ENCODE peak calls at places on chromosomes 13 and 19, in ten cellular contexts. L, N, W, K, V, J, P, M, T and U are unnamed samples.

GRCh38 chr13:51044023-51044665 is 66.9 kb downstream of the C13orf42 start:
- DNase-seq in W (no peak), L (no peak), V (no peak), J (no peak), K (no peak), P (no peak), N (no peak), T (no peak), M (no peak), U (no peak)

GRCh38 chr19:51632126-51632525 is 1.9 kb upstream of the SIGLEC5 start:
- DNase-seq in W (no peak), P (no peak), N (no peak), K (no peak), T (no peak), L (no peak), V (no peak), M (no peak), J (no peak), U (no peak)

GRCh38 chr13:112194579-112194978 is 127.6 kb downstream of the SOX1 start:
- DNase-seq in M (no peak), T (no peak), J (no peak), N (no peak), K (no peak), P (no peak), V (no peak), L (no peak), W (no peak), U (no peak)

GRCh38 chr13:51057001-51057400 is 54.1 kb downstream of the C13orf42 start:
- DNase-seq in N (no peak), T (no peak), K (no peak), W (no peak), V (no peak), M (no peak), L (no peak), J (no peak), P (no peak), U (no peak)

GRCh38 chr19:18559685-18560084 is 2.0 kb downstream of the KXD1 start:
- DNase-seq in J (no peak), L (no peak), V (no peak), K (no peak), P (no peak), M (no peak), T (no peak), N (no peak), W (no peak), U (no peak)

GRCh38 chr13:114112826-114113322 is 19.5 kb downstream of the RASA3 start:
- DNase-seq in N (no peak), V (peak; percentile 24), L (no peak), T (no peak), J (no peak), P (no peak), K (peak; percentile 5), M (no peak), W (no peak), U (no peak)

GRCh38 chr19:28424662-28425430 is 788.1 kb downstream of the UQCRFS1 start:
- DNase-seq in V (no peak), N (no peak), J (no peak), L (no peak), T (no peak), M (no peak), W (no peak), K (no peak), P (no peak), U (no peak)

GRCh38 chr13:98300956-98301641 is 124.0 kb upstream of the RNF113B start:
- DNase-seq in N (no peak), L (peak; percentile 63), M (no peak), V (no peak), K (no peak), P (no peak), W (peak; percentile 30), T (no peak), J (no peak), U (peak; percentile 37)

GRCh38 chr19:58569943-58570670 is 3.0 kb downstream of the MZF1 start:
- DNase-seq in J (no peak), N (peak; percentile 47), M (no peak), V (peak; percentile 25), L (no peak), W (no peak), K (peak; percentile 15), P (no peak), T (peak; percentile 33), U (no peak)

GRCh38 chr19:31943305-31943704 is 402.1 kb upstream of the ZNF507 start:
- DNase-seq in L (no peak), N (no peak), P (no peak), M (no peak), K (no peak), V (no peak), J (no peak), T (no peak), W (no peak), U (no peak)

GRCh38 chr13:101490400-101491015 is 38.0 kb downstream of the ITGBL1 start:
- DNase-seq in W (no peak), P (no peak), J (no peak), N (no peak), K (no peak), L (peak; percentile 54), T (no peak), M (peak; percentile 16), V (no peak), U (no peak)

GRCh38 chr19:9945319-9945966 is 9.1 kb upstream of the OLFM2 start:
- DNase-seq in W (no peak), L (peak; percentile 98), T (peak; percentile 73), M (peak; percentile 26), N (peak; percentile 84), J (peak; percentile 58), V (peak; percentile 92), P (no peak), K (peak; percentile 89), U (peak; percentile 60)

GRCh38 chr19:41746593-41747227 is 8.6 kb upstream of the CEACAM6 start:
- DNase-seq in N (peak; percentile 55), V (no peak), J (peak; percentile 9), K (no peak), M (peak; percentile 57), L (peak; percentile 55), T (peak; percentile 79), W (peak; percentile 84), P (peak; percentile 23), U (peak; percentile 37)

GRCh38 chr19:33177417-33177976 is 16.6 kb upstream of the LRP3 start:
- DNase-seq in N (no peak), P (no peak), K (no peak), J (peak; percentile 87), V (no peak), L (no peak), T (no peak), M (peak; percentile 50), W (no peak), U (no peak)

GRCh38 chr19:23779645-23780044 is 21.0 kb upstream of the ZNF681 start:
- DNase-seq in T (no peak), N (no peak), L (no peak), V (no peak), K (no peak), P (no peak), J (no peak), M (no peak), W (no peak), U (no peak)

GRCh38 chr19:2495130-2495641 is 19.3 kb downstream of the GADD45B start:
- DNase-seq in J (no peak), N (no peak), P (no peak), M (peak; percentile 67), T (peak; percentile 91), K (peak; percentile 80), V (peak; percentile 94), L (peak; percentile 66), W (no peak), U (no peak)

GRCh38 chr13:40812102-40812501 is 22.7 kb downstream of the SLC25A15 start:
- DNase-seq in T (no peak), L (no peak), K (no peak), W (no peak), P (no peak), M (no peak), N (no peak), V (no peak), J (no peak), U (no peak)

GRCh38 chr13:33261426-33262068 is 24.0 kb downstream of the STARD13 start:
- DNase-seq in L (no peak), M (no peak), K (no peak), P (no peak), W (no peak), N (peak; percentile 66), V (no peak), T (no peak), J (no peak), U (peak; percentile 86)

GRCh38 chr19:43633520-43633919 is 6.1 kb downstream of the CADM4 start:
- DNase-seq in V (no peak), N (no peak), K (no peak), J (no peak), P (no peak), W (no peak), T (no peak), M (no peak), L (no peak), U (no peak)

GRCh38 chr13:40187324-40187795 is 479.1 kb downstream of the FOXO1 start:
- DNase-seq in P (peak; percentile 30), T (peak; percentile 88), J (no peak), V (no peak), M (no peak), K (no peak), W (no peak), N (no peak), L (no peak), U (no peak)

GRCh38 chr19:42291437-42291815 is 10.5 kb upstream of the PRR19 start:
- DNase-seq in V (no peak), N (no peak), J (no peak), T (no peak), K (no peak), P (no peak), L (no peak), M (no peak), W (no peak), U (no peak)

GRCh38 chr19:46533085-46534081 is 37.7 kb upstream of the PNMA8B start:
- DNase-seq in V (no peak), K (no peak), N (peak; percentile 77), M (no peak), L (no peak), T (no peak), P (no peak), W (no peak), J (no peak), U (peak; percentile 46)

GRCh38 chr13:27309401-27309958 is 38.9 kb downstream of the RASL11A start:
- DNase-seq in L (no peak), P (no peak), J (no peak), W (no peak), K (no peak), M (no peak), T (no peak), N (no peak), V (no peak), U (no peak)

GRCh38 chr19:45078390-45079062 is 534 bp upstream of the GEMIN7 start:
- DNase-seq in P (no peak), L (no peak), K (no peak), M (no peak), V (no peak), J (no peak), N (no peak), T (no peak), W (no peak), U (no peak)

GRCh38 chr13:43293008-43293407 is 269.6 kb downstream of the DNAJC15 start:
- DNase-seq in V (no peak), W (no peak), K (no peak), J (no peak), P (no peak), N (no peak), T (no peak), M (no peak), L (peak; percentile 24), U (no peak)